ENCODE peak calls at places on chromosomes 6 and 20, in six cellular contexts. F, L, M, V, C and Q are unnamed samples.
A peak's percentile ranks its signal among the peaks of the same experiment; 100 is the strongest.

GRCh38 chr6:20933057-20933792 is 399.0 kb downstream of the CDKAL1 start:
- DNase-seq in M (no peak), L (no peak), V (no peak), F (no peak), C (no peak), Q (no peak)

GRCh38 chr6:137043710-137044365 is 927 bp downstream of the IL20RA start:
- DNase-seq in C (peak; percentile 43), F (no peak), L (peak; percentile 28), V (no peak), M (no peak), Q (no peak)

GRCh38 chr6:3159805-3160781 is 2.7 kb upstream of the TUBB2A start:
- DNase-seq in C (no peak), V (peak; percentile 83), L (no peak), F (peak; percentile 62), M (peak; percentile 83), Q (no peak)

GRCh38 chr6:101595276-101595675 is 201.8 kb downstream of the GRIK2 start:
- DNase-seq in C (no peak), M (no peak), V (no peak), F (no peak), L (peak; percentile 31), Q (no peak)

GRCh38 chr6:3421763-3422456 is 34.9 kb downstream of the SLC22A23 start:
- DNase-seq in V (no peak), M (no peak), L (peak; percentile 62), C (no peak), F (peak; percentile 40), Q (peak; percentile 18)

GRCh38 chr20:10910535-10911239 is 236.9 kb upstream of the JAG1 start:
- DNase-seq in L (no peak), F (no peak), M (no peak), V (no peak), C (no peak), Q (no peak)

GRCh38 chr6:21596379-21597242 is 3.1 kb downstream of the SOX4 start:
- DNase-seq in F (no peak), V (peak; percentile 78), M (peak; percentile 84), L (peak; percentile 59), C (peak; percentile 39), Q (no peak)

GRCh38 chr20:59988141-59988540 is 29.9 kb downstream of the CDH26 start:
- DNase-seq in V (peak; percentile 77), L (peak; percentile 11), M (peak; percentile 93), F (no peak), C (no peak), Q (no peak)

GRCh38 chr6:152185158-152185574 is 377.7 kb downstream of the ESR1 start:
- DNase-seq in F (no peak), M (no peak), V (no peak), L (no peak), C (peak; percentile 21), Q (no peak)

GRCh38 chr6:170057961-170058877 is 232.7 kb downstream of the DLL1 start:
- DNase-seq in C (no peak), L (no peak), F (no peak), V (peak; percentile 44), M (peak; percentile 73), Q (no peak)

GRCh38 chr6:150352321-150353296 is 16.2 kb upstream of the IYD start:
- DNase-seq in F (no peak), L (peak; percentile 36), V (no peak), C (no peak), M (no peak), Q (peak; percentile 67)

GRCh38 chr20:34771680-34772081 is 53.8 kb downstream of the NCOA6 start:
- DNase-seq in C (no peak), M (no peak), F (no peak), V (no peak), L (no peak), Q (no peak)

GRCh38 chr6:158131926-158132325 is 36.1 kb downstream of the SERAC1 start:
- DNase-seq in L (peak; percentile 34), V (no peak), C (peak; percentile 17), M (no peak), F (peak; percentile 31), Q (no peak)

GRCh38 chr6:136967874-136968752 is 46.0 kb downstream of the SLC35D3 start:
- DNase-seq in L (peak; percentile 58), M (no peak), C (peak; percentile 83), F (peak; percentile 83), V (peak; percentile 93), Q (peak; percentile 31)

GRCh38 chr20:39225978-39226377 is 263.8 kb downstream of the DHX35 start:
- DNase-seq in M (no peak), F (no peak), L (no peak), C (no peak), V (no peak), Q (no peak)

GRCh38 chr20:39216195-39216594 is 254.1 kb downstream of the DHX35 start:
- DNase-seq in V (no peak), F (no peak), C (no peak), L (no peak), M (no peak), Q (no peak)

GRCh38 chr20:39225536-39225935 is 263.4 kb downstream of the DHX35 start:
- DNase-seq in V (no peak), C (no peak), M (no peak), F (no peak), L (no peak), Q (no peak)

GRCh38 chr20:39222102-39222501 is 260.0 kb downstream of the DHX35 start:
- DNase-seq in L (no peak), V (no peak), M (no peak), C (no peak), F (no peak), Q (no peak)
- TF ChIP-seq CTCF in L (no peak), V (no peak), M (no peak), C (no peak), F (no peak), Q (no peak)

GRCh38 chr20:31602430-31602778 is 2.7 kb upstream of the ID1 start:
- DNase-seq in M (no peak), V (no peak), L (no peak), C (no peak), F (no peak), Q (no peak)

GRCh38 chr20:31602779-31603441 is 2.2 kb upstream of the ID1 start:
- DNase-seq in C (peak; percentile 64), V (peak; percentile 55), L (peak; percentile 89), M (no peak), F (no peak), Q (no peak)

GRCh38 chr20:31604567-31605030 is 490 bp upstream of the ID1 start:
- DNase-seq in V (no peak), L (no peak), M (no peak), F (no peak), C (no peak), Q (no peak)

GRCh38 chr20:31605031-31605901 is at the start of gene ID1:
- DNase-seq in M (peak; percentile 98), V (peak; percentile 98), L (peak; percentile 93), C (peak; percentile 91), F (peak; percentile 91), Q (peak; percentile 88)

GRCh38 chr20:31603822-31604566 is 1.1 kb upstream of the ID1 start:
- DNase-seq in C (peak; percentile 83), L (peak; percentile 96), V (peak; percentile 99), F (peak; percentile 86), M (peak; percentile 99), Q (peak; percentile 88)
- TF ChIP-seq CTCF in C (no peak), L (no peak), V (no peak), F (no peak), M (no peak), Q (no peak)

DNA sequence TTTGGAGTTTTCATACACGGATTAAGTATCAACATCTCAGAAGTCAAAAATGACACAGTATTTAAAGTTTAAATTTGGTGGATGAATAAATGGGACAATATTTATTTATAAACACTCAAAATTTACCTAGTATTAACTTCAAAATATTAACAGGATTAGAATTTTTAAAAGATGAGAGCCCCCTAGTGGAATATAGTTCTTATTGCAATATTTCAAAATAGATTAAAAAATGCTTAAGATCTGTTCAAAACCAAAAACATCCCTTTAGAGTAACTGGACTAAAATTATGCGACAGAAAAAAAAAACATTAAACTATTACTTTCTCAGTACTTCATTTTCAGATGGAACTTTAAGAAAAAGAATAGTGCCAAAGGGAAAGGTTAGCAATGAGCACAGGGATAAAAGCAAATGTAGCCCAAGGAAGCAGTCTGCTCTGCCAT is 56.6 kb downstream of the SNX14 start:
- DNase-seq in V (no peak), F (no peak), C (peak; percentile 15), L (peak; percentile 24), M (no peak), Q (no peak)
- TF ChIP-seq CTCF in V (peak; percentile 83), F (no peak), C (peak; percentile 35), L (peak; percentile 46), M (no peak), Q (no peak)

GRCh38 chr6:106300944-106301343 is 24.6 kb downstream of the ATG5 start:
- DNase-seq in M (no peak), C (peak; percentile 16), V (no peak), L (peak; percentile 65), F (no peak), Q (peak; percentile 31)
- TF ChIP-seq CTCF in M (peak; percentile 41), C (peak; percentile 36), V (peak; percentile 79), L (peak; percentile 69), F (no peak), Q (peak; percentile 55)

GRCh38 chr20:32451682-32452461 is 93.7 kb downstream of the ASXL1 start:
- DNase-seq in L (no peak), C (peak; percentile 24), V (no peak), M (peak; percentile 65), F (no peak), Q (no peak)
- TF ChIP-seq CTCF in L (no peak), C (peak; percentile 20), V (peak; percentile 50), M (no peak), F (no peak), Q (no peak)

GRCh38 chr6:73983367-73983766 is 287.4 kb downstream of the CD109 start:
- DNase-seq in F (no peak), V (no peak), M (no peak), C (no peak), L (peak; percentile 65), Q (peak; percentile 73)

GRCh38 chr6:73984851-73985250 is 288.8 kb downstream of the CD109 start:
- DNase-seq in L (no peak), M (no peak), V (no peak), F (no peak), C (no peak), Q (peak; percentile 54)

GRCh38 chr6:73985891-73986290 is 289.9 kb downstream of the CD109 start:
- DNase-seq in C (no peak), M (no peak), V (peak; percentile 58), F (no peak), L (no peak), Q (peak; percentile 94)
- TF ChIP-seq CTCF in C (no peak), M (no peak), V (peak; percentile 61), F (no peak), L (no peak), Q (peak; percentile 61)